ENCODE peak calls at places on chromosomes 7 and 10, in nine cellular contexts. G is Karpas-422, R is K562, E is spleen, U is left ventricle myocardium inferior, D is heart right ventricle, N is cardiac muscle cell, Q is neural progenitor cell, I is iPS DF 6.9. F is an unnamed sample. For H3K27me3 and H3K4me1, the result is how much of the 10 kb centered on the place peaks cover.

GRCh38 chr10:70722820-70723424 is 50.6 kb downstream of the ADAMTS14 start:
- DNase-seq in E (no peak), U (no peak), N (peak), R (no peak), G (no peak), I (no peak), D (no peak), Q (no peak), F (no peak)

GRCh38 chr7:49773939-49774458 is 561 bp downstream of the VWC2 start:
- DNase-seq in I (no peak), E (no peak), N (no peak), U (no peak), R (no peak), D (peak), Q (peak), G (no peak), F (peak)

GRCh38 chr10:36496728-36497127 is 628.7 kb upstream of the ANKRD30A start:
- DNase-seq in Q (no peak), U (no peak), R (no peak), E (no peak), G (peak), I (no peak), D (no peak), N (no peak), F (no peak)

GRCh38 chr7:73703985-73704639 is 15.4 kb downstream of the STX1A start:
- DNase-seq in R (peak), E (peak), N (peak), I (peak), U (peak), D (no peak), G (peak), Q (peak), F (peak)

GRCh38 chr10:62491597-62491996 is 117.4 kb downstream of the ZNF365 start:
- DNase-seq in I (no peak), G (no peak), Q (no peak), D (no peak), R (no peak), U (no peak), N (peak), E (no peak), F (no peak)

GRCh38 chr10:44357141-44357540 is 27.8 kb downstream of the CXCL12 start:
- DNase-seq in I (no peak), R (no peak), E (no peak), N (no peak), G (no peak), Q (no peak), D (no peak), U (no peak), F (no peak)

GRCh38 chr7:29468196-29468595 is 95.4 kb upstream of the PRR15 start:
- DNase-seq in E (no peak), D (no peak), U (no peak), N (no peak), R (no peak), I (no peak), G (no peak), Q (no peak), F (no peak)

GRCh38 chr7:47725031-47725780 is 143.3 kb upstream of the TNS3 start:
- DNase-seq in E (no peak), D (no peak), G (no peak), N (no peak), R (no peak), U (no peak), Q (no peak), I (no peak), F (no peak)

GRCh38 chr7:730501-731439 is 3.7 kb upstream of the PRKAR1B start:
- DNase-seq in I (no peak), E (peak), R (no peak), D (no peak), Q (no peak), N (no peak), G (no peak), U (no peak), F (no peak)

GRCh38 chr7:28125381-28126046 is 55.1 kb downstream of the JAZF1 start:
- DNase-seq in G (no peak), I (no peak), D (no peak), R (no peak), U (no peak), N (peak), Q (no peak), E (no peak), F (no peak)

GRCh38 chr7:139619367-139619657 is 95.8 kb downstream of the CLEC2L start:
- DNase-seq in G (no peak), Q (no peak), U (no peak), I (no peak), R (no peak), N (peak), E (no peak), D (no peak), F (no peak)

GRCh38 chr10:70551971-70552422 is 50.5 kb downstream of the PRF1 start:
- DNase-seq in N (peak), Q (no peak), E (no peak), R (no peak), D (no peak), U (no peak), G (no peak), I (no peak), F (peak)

GRCh38 chr7:86904949-86905834 is 154.3 kb downstream of the ELAPOR2 start:
- DNase-seq in R (peak), E (no peak), G (peak), N (peak), D (no peak), Q (peak), I (no peak), U (no peak), F (peak)

GRCh38 chr7:83060218-83060617 is 102.5 kb downstream of the PCLO start:
- DNase-seq in Q (no peak), U (peak), G (no peak), R (no peak), E (no peak), D (peak), N (no peak), I (no peak), F (no peak)

GRCh38 chr7:114021135-114021534 is 102.3 kb upstream of the PPP1R3A start:
- DNase-seq in D (no peak), I (no peak), G (no peak), E (no peak), R (no peak), U (no peak), Q (no peak), N (no peak), F (no peak)

GRCh38 chr10:60192986-60193385 is 196.7 kb downstream of the ANK3 start:
- DNase-seq in D (no peak), U (no peak), E (no peak), N (no peak), I (no peak), G (no peak), R (no peak), Q (no peak), F (no peak)

GRCh38 chr10:92886334-92886961 is 38.1 kb downstream of the EXOC6 start:
- DNase-seq in E (no peak), G (no peak), I (no peak), R (no peak), N (no peak), U (no peak), Q (no peak), D (no peak), F (no peak)

GRCh38 chr7:129786825-129787563 is 165.8 kb downstream of the UBE2H start:
- DNase-seq in I (no peak), N (no peak), Q (peak), E (peak), G (no peak), D (no peak), U (no peak), R (no peak), F (no peak)

GRCh38 chr7:129786179-129786514 is 166.6 kb downstream of the UBE2H start:
- DNase-seq in N (no peak), E (no peak), I (no peak), R (no peak), G (no peak), U (no peak), Q (peak), D (no peak), F (no peak)

GRCh38 chr7:129784783-129785456 is 167.8 kb downstream of the UBE2H start:
- DNase-seq in I (no peak), U (peak), Q (peak), N (no peak), G (peak), E (peak), D (no peak), R (no peak), F (peak)

GRCh38 chr7:129784437-129784782 is 168.3 kb downstream of the UBE2H start:
- DNase-seq in D (no peak), U (no peak), G (no peak), N (no peak), I (no peak), E (peak), Q (peak), R (no peak), F (no peak)

DNA sequence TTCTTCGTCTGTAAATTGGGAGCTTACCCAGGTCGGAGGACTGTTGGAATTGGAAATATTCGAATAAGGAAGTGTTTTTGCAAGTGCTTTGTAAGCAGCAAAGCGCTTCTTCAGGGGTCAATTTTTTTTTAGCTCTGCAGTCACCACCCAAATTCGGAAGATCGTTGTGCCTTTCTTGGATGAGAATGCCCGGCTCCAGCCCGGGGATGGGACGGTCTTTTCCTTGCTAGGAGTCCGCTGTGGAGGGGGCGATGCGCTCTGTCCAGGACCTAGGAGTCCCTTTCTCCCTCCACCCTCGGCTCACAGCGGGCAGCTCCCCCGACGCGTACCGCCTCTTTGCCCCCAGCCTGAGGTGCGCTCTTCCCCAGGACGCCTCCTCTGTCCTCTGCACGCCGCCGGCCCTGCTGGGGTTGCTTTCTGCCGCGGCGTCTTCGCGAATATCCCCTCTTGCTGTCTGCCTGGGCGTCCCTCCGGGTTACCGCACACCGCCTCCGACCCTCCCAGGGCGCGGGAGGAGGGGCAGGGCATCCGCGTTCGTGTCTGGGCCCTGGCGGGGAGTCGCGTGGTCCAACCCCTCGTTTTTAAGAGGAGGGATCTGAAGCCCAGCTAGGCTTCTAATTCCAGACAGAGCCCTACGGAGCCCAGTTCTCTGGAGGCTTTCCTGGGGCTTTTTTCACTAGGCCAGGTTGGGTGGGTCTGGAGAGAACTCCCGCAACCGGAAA is 167.1 kb downstream of the UBE2H start:
- DNase-seq in I (no peak), R (no peak), U (no peak), N (no peak), G (no peak), D (no peak), E (peak), Q (peak), F (no peak)
- H3K27me3 ChIP-seq in I (half or more), R (under half), U (half or more), N (half or more), G (under half), D (half or more), E (half or more), Q (half or more), F (under half)

GRCh38 chr10:124550305-124551034 is 88.8 kb downstream of the LHPP start:
- DNase-seq in N (no peak), G (peak), U (no peak), Q (no peak), R (no peak), E (peak), D (no peak), I (no peak), F (no peak)
- H3K4me1 ChIP-seq in N (under half), G (half or more), U (under half), Q (under half), R (under half), E (half or more), D (under half), I (under half), F (under half)

DNA sequence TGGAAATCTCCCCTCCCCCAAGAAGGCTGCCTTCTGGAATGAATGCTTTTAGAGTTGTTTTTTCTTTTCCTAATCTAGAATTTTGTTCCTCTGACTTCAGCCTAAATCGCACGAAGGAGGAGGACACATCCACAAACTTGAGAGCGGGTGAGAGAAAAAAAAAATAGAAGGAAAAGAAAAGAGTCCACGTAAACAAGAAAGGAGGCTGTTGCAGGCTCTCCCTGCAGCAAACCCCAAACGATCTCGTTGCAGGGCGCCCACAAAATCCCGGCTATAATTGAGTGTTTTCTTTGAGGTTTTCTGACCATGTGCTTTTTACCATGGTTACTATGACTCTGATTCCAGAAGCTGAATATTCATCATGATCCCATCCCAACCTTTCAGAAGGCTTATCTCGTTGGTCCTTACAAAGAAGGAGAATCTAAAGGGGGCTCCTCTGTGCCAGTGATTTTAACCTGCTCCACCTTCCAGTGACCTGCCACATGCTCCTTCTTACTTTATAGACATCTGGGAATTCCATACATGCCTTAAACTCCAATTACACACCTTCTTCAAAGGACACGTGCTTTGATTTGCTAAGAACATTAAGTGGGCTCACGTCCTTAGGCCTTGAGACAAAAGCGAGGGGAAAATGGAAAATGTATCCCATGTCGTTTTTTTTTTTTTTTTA is 5.8 kb downstream of the TWIST1 start:
- DNase-seq in E (no peak), D (no peak), U (no peak), Q (no peak), G (no peak), N (no peak), I (no peak), R (no peak), F (no peak)
- H3K27me3 ChIP-seq in E (under half), D (half or more), U (half or more), Q (half or more), G (under half), N (under half), I (half or more), R (under half), F (under half)

GRCh38 chr7:105454921-105455320 is 66.2 kb upstream of the SRPK2 start:
- DNase-seq in N (no peak), D (no peak), R (no peak), G (no peak), E (no peak), I (no peak), U (no peak), Q (no peak), F (no peak)

GRCh38 chr7:105462765-105463164 is 59.3 kb downstream of the PUS7 start:
- DNase-seq in E (no peak), U (no peak), G (no peak), R (no peak), I (no peak), Q (no peak), N (no peak), D (no peak), F (no peak)

GRCh38 chr7:105461518-105461917 is 60.6 kb downstream of the PUS7 start:
- DNase-seq in R (no peak), D (no peak), I (no peak), G (no peak), N (no peak), U (no peak), E (no peak), Q (no peak), F (no peak)

GRCh38 chr7:105454058-105454739 is 65.5 kb upstream of the SRPK2 start:
- DNase-seq in G (no peak), U (no peak), Q (no peak), R (no peak), N (peak), E (no peak), I (no peak), D (no peak), F (no peak)

DNA sequence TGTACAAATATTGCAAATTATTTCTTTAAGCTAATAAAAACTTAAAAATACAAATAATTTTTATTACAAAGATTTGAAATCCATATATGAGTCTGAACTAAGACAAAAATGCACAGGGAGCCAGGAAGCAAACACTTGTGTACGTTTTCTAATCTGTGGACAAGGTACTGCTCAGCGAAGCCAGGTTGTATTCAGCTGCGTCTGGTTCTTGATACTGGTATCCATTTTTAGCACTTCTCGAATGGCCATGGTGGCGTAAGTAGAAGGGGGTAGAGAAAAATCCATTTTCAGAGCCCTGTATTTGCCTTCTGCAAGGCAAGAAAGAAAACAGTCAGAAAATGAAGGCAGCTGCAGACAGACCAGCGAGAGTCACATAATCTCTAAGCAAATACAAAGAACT is 64.5 kb downstream of the PUS7 start:
- DNase-seq in R (no peak), G (no peak), Q (no peak), D (no peak), I (no peak), N (no peak), E (no peak), U (no peak), F (no peak)
- H3K4me1 ChIP-seq in R (under half), G (under half), Q (under half), D (under half), I (under half), N (under half), E (under half), U (under half), F (under half)

GRCh38 chr7:128171342-128171918 is 69.6 kb upstream of the LEP start:
- DNase-seq in R (no peak), Q (no peak), N (no peak), U (no peak), D (no peak), E (no peak), I (no peak), G (no peak), F (no peak)
- H3K27me3 ChIP-seq in R (half or more), Q (half or more), N (half or more), U (half or more), D (half or more), E (under half), I (under half), G (under half), F (under half)

F was measured in right cardiac atrium.